ENCODE peak calls at places on chromosomes 11 and 22, in ten cellular contexts. One of them, this sample, is unnamed.

GRCh38 chr11:650482-650881 is 13.4 kb downstream of the DRD4 start:
- DNase-seq in NCI-H69: no peak
- DNase-seq in IMR-90: peak
- DNase-seq in T-helper 17 cell: no peak
- DNase-seq in psoas muscle: no peak
- DNase-seq in T-cell: no peak
- DNase-seq in hepatic stellate cell: no peak
- DNase-seq in stomach: no peak
- DNase-seq in NCI-H1417: no peak
- DNase-seq in type B pancreatic cell: no peak
- DNase-seq in this sample: no peak

GRCh38 chr22:27668828-27669797 is 132.4 kb downstream of the MN1 start:
- DNase-seq in NCI-H69: peak
- DNase-seq in IMR-90: peak
- DNase-seq in T-helper 17 cell: no peak
- DNase-seq in psoas muscle: peak
- DNase-seq in T-cell: peak
- DNase-seq in hepatic stellate cell: peak
- DNase-seq in stomach: no peak
- DNase-seq in NCI-H1417: no peak
- DNase-seq in type B pancreatic cell: no peak
- DNase-seq in this sample: no peak

GRCh38 chr11:95680169-95680929 is 109.2 kb downstream of the FAM76B start:
- DNase-seq in NCI-H69: peak
- DNase-seq in IMR-90: peak
- DNase-seq in T-helper 17 cell: no peak
- DNase-seq in psoas muscle: no peak
- DNase-seq in T-cell: no peak
- DNase-seq in hepatic stellate cell: peak
- DNase-seq in stomach: no peak
- DNase-seq in NCI-H1417: no peak
- DNase-seq in type B pancreatic cell: no peak
- DNase-seq in this sample: no peak

GRCh38 chr11:68177877-68178276 is 35.2 kb downstream of the KMT5B start:
- DNase-seq in NCI-H69: no peak
- DNase-seq in IMR-90: no peak
- DNase-seq in T-helper 17 cell: no peak
- DNase-seq in psoas muscle: no peak
- DNase-seq in T-cell: no peak
- DNase-seq in hepatic stellate cell: no peak
- DNase-seq in stomach: no peak
- DNase-seq in NCI-H1417: no peak
- DNase-seq in type B pancreatic cell: no peak
- DNase-seq in this sample: no peak

GRCh38 chr22:47561766-47562165 is 799.3 kb downstream of the TBC1D22A start:
- DNase-seq in NCI-H69: no peak
- DNase-seq in IMR-90: no peak
- DNase-seq in T-helper 17 cell: no peak
- DNase-seq in psoas muscle: no peak
- DNase-seq in T-cell: no peak
- DNase-seq in hepatic stellate cell: no peak
- DNase-seq in stomach: no peak
- DNase-seq in NCI-H1417: no peak
- DNase-seq in type B pancreatic cell: peak
- DNase-seq in this sample: no peak

GRCh38 chr11:112247198-112247597 is 13.5 kb downstream of the PLET1 start:
- DNase-seq in NCI-H69: peak
- DNase-seq in IMR-90: peak
- DNase-seq in T-helper 17 cell: no peak
- DNase-seq in psoas muscle: no peak
- DNase-seq in T-cell: no peak
- DNase-seq in hepatic stellate cell: no peak
- DNase-seq in stomach: no peak
- DNase-seq in NCI-H1417: no peak
- DNase-seq in type B pancreatic cell: no peak
- DNase-seq in this sample: no peak

GRCh38 chr22:37741312-37741795 is 44.5 kb downstream of the TRIOBP start:
- DNase-seq in NCI-H69: peak
- DNase-seq in IMR-90: peak
- DNase-seq in T-helper 17 cell: no peak
- DNase-seq in psoas muscle: peak
- DNase-seq in T-cell: no peak
- DNase-seq in hepatic stellate cell: peak
- DNase-seq in stomach: peak
- DNase-seq in NCI-H1417: peak
- DNase-seq in type B pancreatic cell: peak
- DNase-seq in this sample: no peak

GRCh38 chr11:126083829-126084607 is 21.4 kb upstream of the CDON start:
- DNase-seq in NCI-H69: peak
- DNase-seq in IMR-90: no peak
- DNase-seq in T-helper 17 cell: no peak
- DNase-seq in psoas muscle: no peak
- DNase-seq in T-cell: no peak
- DNase-seq in hepatic stellate cell: no peak
- DNase-seq in stomach: no peak
- DNase-seq in NCI-H1417: no peak
- DNase-seq in type B pancreatic cell: no peak
- DNase-seq in this sample: no peak

GRCh38 chr11:71131861-71132260 is 120.5 kb downstream of the SHANK2 start:
- DNase-seq in NCI-H69: no peak
- DNase-seq in IMR-90: no peak
- DNase-seq in T-helper 17 cell: no peak
- DNase-seq in psoas muscle: no peak
- DNase-seq in T-cell: no peak
- DNase-seq in hepatic stellate cell: no peak
- DNase-seq in stomach: no peak
- DNase-seq in NCI-H1417: no peak
- DNase-seq in type B pancreatic cell: no peak
- DNase-seq in this sample: no peak

GRCh38 chr22:31752096-31752847 is 1.5 kb upstream of the DEPDC5 start:
- DNase-seq in NCI-H69: no peak
- DNase-seq in IMR-90: no peak
- DNase-seq in T-helper 17 cell: no peak
- DNase-seq in psoas muscle: no peak
- DNase-seq in T-cell: no peak
- DNase-seq in hepatic stellate cell: no peak
- DNase-seq in stomach: no peak
- DNase-seq in NCI-H1417: no peak
- DNase-seq in type B pancreatic cell: no peak
- DNase-seq in this sample: no peak

GRCh38 chr22:36470994-36471331 is 10.5 kb downstream of the TXN2 start:
- DNase-seq in NCI-H69: no peak
- DNase-seq in IMR-90: peak
- DNase-seq in T-helper 17 cell: no peak
- DNase-seq in psoas muscle: no peak
- DNase-seq in T-cell: no peak
- DNase-seq in hepatic stellate cell: no peak
- DNase-seq in stomach: no peak
- DNase-seq in NCI-H1417: no peak
- DNase-seq in type B pancreatic cell: no peak
- DNase-seq in this sample: no peak

GRCh38 chr11:64654958-64655541 is 64.0 kb downstream of the SLC22A12 start:
- DNase-seq in NCI-H69: no peak
- DNase-seq in IMR-90: no peak
- DNase-seq in T-helper 17 cell: no peak
- DNase-seq in psoas muscle: no peak
- DNase-seq in T-cell: no peak
- DNase-seq in hepatic stellate cell: no peak
- DNase-seq in stomach: no peak
- DNase-seq in NCI-H1417: no peak
- DNase-seq in type B pancreatic cell: no peak
- DNase-seq in this sample: no peak

GRCh38 chr22:22098457-22099193 is 116.0 kb upstream of the TOP3B start:
- DNase-seq in NCI-H69: no peak
- DNase-seq in IMR-90: no peak
- DNase-seq in T-helper 17 cell: no peak
- DNase-seq in psoas muscle: no peak
- DNase-seq in T-cell: no peak
- DNase-seq in hepatic stellate cell: no peak
- DNase-seq in stomach: no peak
- DNase-seq in NCI-H1417: no peak
- DNase-seq in type B pancreatic cell: no peak
- DNase-seq in this sample: no peak

GRCh38 chr11:11538277-11538960 is 83.4 kb downstream of the GALNT18 start:
- DNase-seq in NCI-H69: peak
- DNase-seq in IMR-90: no peak
- DNase-seq in T-helper 17 cell: no peak
- DNase-seq in psoas muscle: peak
- DNase-seq in T-cell: no peak
- DNase-seq in hepatic stellate cell: no peak
- DNase-seq in stomach: no peak
- DNase-seq in NCI-H1417: no peak
- DNase-seq in type B pancreatic cell: no peak
- DNase-seq in this sample: peak

GRCh38 chr11:72179804-72180396 is 12.0 kb upstream of the FOLR1 start:
- DNase-seq in NCI-H69: no peak
- DNase-seq in IMR-90: no peak
- DNase-seq in T-helper 17 cell: no peak
- DNase-seq in psoas muscle: no peak
- DNase-seq in T-cell: no peak
- DNase-seq in hepatic stellate cell: no peak
- DNase-seq in stomach: no peak
- DNase-seq in NCI-H1417: no peak
- DNase-seq in type B pancreatic cell: no peak
- DNase-seq in this sample: no peak

GRCh38 chr22:50737728-50738648 is at the start of gene ACR:
- DNase-seq in NCI-H69: no peak
- DNase-seq in IMR-90: no peak
- DNase-seq in T-helper 17 cell: no peak
- DNase-seq in psoas muscle: no peak
- DNase-seq in T-cell: no peak
- DNase-seq in hepatic stellate cell: no peak
- DNase-seq in stomach: peak
- DNase-seq in NCI-H1417: no peak
- DNase-seq in type B pancreatic cell: peak
- DNase-seq in this sample: no peak

GRCh38 chr11:75563978-75564552 is 2.0 kb downstream of the SERPINH1 start:
- DNase-seq in NCI-H69: no peak
- DNase-seq in IMR-90: peak
- DNase-seq in T-helper 17 cell: no peak
- DNase-seq in psoas muscle: peak
- DNase-seq in T-cell: no peak
- DNase-seq in hepatic stellate cell: peak
- DNase-seq in stomach: peak
- DNase-seq in NCI-H1417: no peak
- DNase-seq in type B pancreatic cell: peak
- DNase-seq in this sample: no peak

GRCh38 chr11:119377961-119378667 is 3.4 kb downstream of the USP2 start:
- DNase-seq in NCI-H69: peak
- DNase-seq in IMR-90: no peak
- DNase-seq in T-helper 17 cell: no peak
- DNase-seq in psoas muscle: no peak
- DNase-seq in T-cell: no peak
- DNase-seq in hepatic stellate cell: no peak
- DNase-seq in stomach: no peak
- DNase-seq in NCI-H1417: no peak
- DNase-seq in type B pancreatic cell: peak
- DNase-seq in this sample: no peak

GRCh38 chr11:75771646-75772410 is 3.2 kb downstream of the DGAT2 start:
- DNase-seq in NCI-H69: no peak
- DNase-seq in IMR-90: peak
- DNase-seq in T-helper 17 cell: no peak
- DNase-seq in psoas muscle: peak
- DNase-seq in T-cell: no peak
- DNase-seq in hepatic stellate cell: no peak
- DNase-seq in stomach: peak
- DNase-seq in NCI-H1417: no peak
- DNase-seq in type B pancreatic cell: no peak
- DNase-seq in this sample: no peak